ENCODE peak calls at places on chromosomes 11 and 22, in four cellular contexts. One of them, this sample, is unnamed.

GRCh38 chr11:111429066-111429506 is 50.0 kb upstream of the POU2AF1 start:
- DNase-seq in GM12878: no peak
- DNase-seq in A549: no peak
- DNase-seq in HepG2: peak; percentile 64
- DNase-seq in this sample: peak; percentile 42

GRCh38 chr22:30202531-30203006 is 44.0 kb downstream of the LIF start:
- DNase-seq in GM12878: no peak
- DNase-seq in A549: no peak
- DNase-seq in HepG2: no peak
- DNase-seq in this sample: no peak

GRCh38 chr11:111795333-111795985 is 29.3 kb upstream of the PPP2R1B start:
- DNase-seq in GM12878: no peak
- DNase-seq in A549: no peak
- DNase-seq in HepG2: peak; percentile 60
- DNase-seq in this sample: no peak

GRCh38 chr11:19869946-19870589 is 157.4 kb downstream of the NAV2 start:
- DNase-seq in GM12878: no peak
- DNase-seq in A549: no peak
- DNase-seq in HepG2: no peak
- DNase-seq in this sample: no peak

GRCh38 chr22:48507171-48507570 is 1320.5 kb downstream of the BRD1 start:
- DNase-seq in GM12878: no peak
- DNase-seq in A549: no peak
- DNase-seq in HepG2: no peak
- DNase-seq in this sample: no peak

GRCh38 chr11:67332081-67332691 is 21.2 kb downstream of the POLD4 start:
- DNase-seq in GM12878: no peak
- DNase-seq in A549: no peak
- DNase-seq in HepG2: no peak
- DNase-seq in this sample: no peak

GRCh38 chr22:37228106-37229011 is 15.7 kb downstream of the RAC2 start:
- DNase-seq in GM12878: no peak
- DNase-seq in A549: no peak
- DNase-seq in HepG2: no peak
- DNase-seq in this sample: no peak

GRCh38 chr11:123351375-123351774 is 78.7 kb upstream of the GRAMD1B start:
- DNase-seq in GM12878: no peak
- DNase-seq in A549: no peak
- DNase-seq in HepG2: no peak
- DNase-seq in this sample: peak; percentile 55

GRCh38 chr11:20397281-20397680 is 9.8 kb downstream of the PRMT3 start:
- DNase-seq in GM12878: no peak
- DNase-seq in A549: peak; percentile 38
- DNase-seq in HepG2: peak; percentile 35
- DNase-seq in this sample: peak; percentile 42

GRCh38 chr11:118497831-118498230 is 29.4 kb upstream of the TTC36 start:
- DNase-seq in GM12878: no peak
- DNase-seq in A549: no peak
- DNase-seq in HepG2: no peak
- DNase-seq in this sample: no peak

GRCh38 chr11:86247608-86248007 is 3.1 kb downstream of the EED start:
- DNase-seq in GM12878: no peak
- DNase-seq in A549: no peak
- DNase-seq in HepG2: no peak
- DNase-seq in this sample: no peak

GRCh38 chr11:103659138-103659734 is 377.2 kb upstream of the DDI1 start:
- DNase-seq in GM12878: no peak
- DNase-seq in A549: no peak
- DNase-seq in HepG2: no peak
- DNase-seq in this sample: peak; percentile 48

GRCh38 chr22:50715776-50716175 is 22.2 kb upstream of the ACR start:
- DNase-seq in GM12878: no peak
- DNase-seq in A549: no peak
- DNase-seq in HepG2: no peak
- DNase-seq in this sample: no peak

GRCh38 chr11:13210424-13210823 is 67.2 kb upstream of the BMAL1 start:
- DNase-seq in GM12878: no peak
- DNase-seq in A549: peak; percentile 72
- DNase-seq in HepG2: peak; percentile 57
- DNase-seq in this sample: peak; percentile 62

GRCh38 chr22:31288496-31289235 is 3.6 kb downstream of the PIK3IP1 start:
- DNase-seq in GM12878: no peak
- DNase-seq in A549: no peak
- DNase-seq in HepG2: no peak
- DNase-seq in this sample: no peak

GRCh38 chr22:24005201-24005600 is at the start of gene GSTT4:
- DNase-seq in GM12878: no peak
- DNase-seq in A549: no peak
- DNase-seq in HepG2: no peak
- DNase-seq in this sample: no peak

GRCh38 chr11:77211040-77211451 is 83.0 kb downstream of the MYO7A start:
- DNase-seq in GM12878: no peak
- DNase-seq in A549: no peak
- DNase-seq in HepG2: no peak
- DNase-seq in this sample: peak; percentile 6

GRCh38 chr11:17978553-17979287 is 34.1 kb downstream of the SERGEF start:
- DNase-seq in GM12878: no peak
- DNase-seq in A549: peak; percentile 72
- DNase-seq in HepG2: peak; percentile 59
- DNase-seq in this sample: peak; percentile 61

GRCh38 chr11:111173221-111173620 is 72.3 kb upstream of the POU2AF2 start:
- DNase-seq in GM12878: no peak
- DNase-seq in A549: no peak
- DNase-seq in HepG2: no peak
- DNase-seq in this sample: no peak

GRCh38 chr22:44351685-44352377 is 39.1 kb upstream of the SHISAL1 start:
- DNase-seq in GM12878: no peak
- DNase-seq in A549: peak; percentile 38
- DNase-seq in HepG2: no peak
- DNase-seq in this sample: peak; percentile 49

GRCh38 chr11:20070459-20070858 is 89.8 kb downstream of the DBX1 start:
- DNase-seq in GM12878: no peak
- DNase-seq in A549: no peak
- DNase-seq in HepG2: peak; percentile 15
- DNase-seq in this sample: no peak

GRCh38 chr11:36296925-36297604 is 977 bp downstream of the PRR5L start:
- DNase-seq in GM12878: no peak
- DNase-seq in A549: no peak
- DNase-seq in HepG2: no peak
- DNase-seq in this sample: no peak

GRCh38 chr11:63871962-63872832 is 33.3 kb downstream of the MARK2 start:
- DNase-seq in GM12878: peak; percentile 77
- DNase-seq in A549: peak; percentile 71
- DNase-seq in HepG2: peak; percentile 96
- DNase-seq in this sample: peak; percentile 80

GRCh38 chr11:134045799-134046635 is 22.9 kb upstream of the JAM3 start:
- DNase-seq in GM12878: no peak
- DNase-seq in A549: no peak
- DNase-seq in HepG2: no peak
- DNase-seq in this sample: peak; percentile 84

GRCh38 chr11:125465254-125465653 is 30.8 kb downstream of the FEZ1 start:
- DNase-seq in GM12878: no peak
- DNase-seq in A549: no peak
- DNase-seq in HepG2: no peak
- DNase-seq in this sample: no peak

GRCh38 chr11:130601764-130602163 is 153.3 kb downstream of the ADAMTS15 start:
- DNase-seq in GM12878: no peak
- DNase-seq in A549: no peak
- DNase-seq in HepG2: no peak
- DNase-seq in this sample: no peak

GRCh38 chr11:77418155-77418980 is 55.5 kb downstream of the PAK1 start:
- DNase-seq in GM12878: no peak
- DNase-seq in A549: no peak
- DNase-seq in HepG2: no peak
- DNase-seq in this sample: peak; percentile 22

GRCh38 chr11:86978247-86978646 is 23.1 kb upstream of the FZD4 start:
- DNase-seq in GM12878: no peak
- DNase-seq in A549: no peak
- DNase-seq in HepG2: no peak
- DNase-seq in this sample: no peak

GRCh38 chr22:19974233-19974861 is 32.7 kb upstream of the TXNRD2 start:
- DNase-seq in GM12878: no peak
- DNase-seq in A549: peak; percentile 57
- DNase-seq in HepG2: peak; percentile 75
- DNase-seq in this sample: peak; percentile 91

GRCh38 chr11:71379722-71380121 is 68.5 kb downstream of the DHCR7 start:
- DNase-seq in GM12878: no peak
- DNase-seq in A549: no peak
- DNase-seq in HepG2: no peak
- DNase-seq in this sample: no peak

GRCh38 chr11:58525037-58525614 is 17.2 kb upstream of the OR5B21 start:
- DNase-seq in GM12878: peak; percentile 79
- DNase-seq in A549: no peak
- DNase-seq in HepG2: no peak
- DNase-seq in this sample: no peak

GRCh38 chr11:77213589-77214428 is 85.8 kb downstream of the MYO7A start:
- DNase-seq in GM12878: no peak
- DNase-seq in A549: no peak
- DNase-seq in HepG2: no peak
- DNase-seq in this sample: no peak

GRCh38 chr22:39996732-39997131 is 2.0 kb downstream of the FAM83F start:
- DNase-seq in GM12878: no peak
- DNase-seq in A549: no peak
- DNase-seq in HepG2: no peak
- DNase-seq in this sample: no peak

DNA sequence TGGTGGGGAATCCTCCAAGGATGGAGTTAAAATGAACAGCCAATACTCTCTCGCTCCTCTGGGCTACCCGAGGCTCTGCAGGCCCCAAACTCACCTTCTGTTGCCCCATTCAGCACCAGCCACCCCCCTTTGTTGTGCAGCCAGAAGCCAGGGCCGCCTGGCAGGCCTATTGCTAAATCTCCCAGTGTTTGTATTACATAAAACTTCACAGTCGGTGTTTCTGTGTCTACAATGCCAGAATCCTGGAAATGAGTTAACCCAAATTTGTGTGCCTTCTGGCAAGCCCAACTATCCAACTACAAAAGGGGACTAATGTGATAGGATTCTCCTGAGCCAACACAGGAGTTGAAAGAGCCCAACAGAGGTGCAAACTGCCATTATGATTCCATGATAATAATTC is 9.3 kb downstream of the KCNJ5 start:
- DNase-seq in GM12878: no peak
- DNase-seq in A549: no peak
- DNase-seq in HepG2: no peak
- DNase-seq in this sample: no peak
- TF ChIP-seq PBX3 in GM12878: no peak
- TF ChIP-seq PBX3 in A549: no peak
- TF ChIP-seq PBX3 in HepG2: no peak
- TF ChIP-seq PBX3 in this sample: no peak

GRCh38 chr11:73177380-73178091 is 35.4 kb upstream of the FCHSD2 start:
- DNase-seq in GM12878: no peak
- DNase-seq in A549: no peak
- DNase-seq in HepG2: peak; percentile 88
- DNase-seq in this sample: no peak
- TF ChIP-seq PBX3 in GM12878: no peak
- TF ChIP-seq PBX3 in A549: no peak
- TF ChIP-seq PBX3 in HepG2: no peak
- TF ChIP-seq PBX3 in this sample: no peak

GRCh38 chr22:35441489-35442100 is 41.7 kb downstream of the MCM5 start:
- DNase-seq in GM12878: no peak
- DNase-seq in A549: no peak
- DNase-seq in HepG2: no peak
- DNase-seq in this sample: no peak
- TF ChIP-seq PBX3 in GM12878: no peak
- TF ChIP-seq PBX3 in A549: no peak
- TF ChIP-seq PBX3 in HepG2: no peak
- TF ChIP-seq PBX3 in this sample: no peak

GRCh38 chr11:84819128-84819527 is 808.0 kb downstream of the DLG2 start:
- DNase-seq in GM12878: no peak
- DNase-seq in A549: no peak
- DNase-seq in HepG2: no peak
- DNase-seq in this sample: no peak

GRCh38 chr11:84819561-84819960 is 807.6 kb downstream of the DLG2 start:
- DNase-seq in GM12878: no peak
- DNase-seq in A549: no peak
- DNase-seq in HepG2: no peak
- DNase-seq in this sample: no peak

GRCh38 chr11:84812351-84813083 is 814.6 kb downstream of the DLG2 start:
- DNase-seq in GM12878: no peak
- DNase-seq in A549: no peak
- DNase-seq in HepG2: no peak
- DNase-seq in this sample: no peak

GRCh38 chr11:84817998-84818397 is 809.1 kb downstream of the DLG2 start:
- DNase-seq in GM12878: no peak
- DNase-seq in A549: no peak
- DNase-seq in HepG2: no peak
- DNase-seq in this sample: no peak
- TF ChIP-seq PBX3 in GM12878: no peak
- TF ChIP-seq PBX3 in A549: no peak
- TF ChIP-seq PBX3 in HepG2: no peak
- TF ChIP-seq PBX3 in this sample: no peak

GRCh38 chr11:1749787-1750351 is 526 bp downstream of the IFITM10 start:
- DNase-seq in GM12878: no peak
- DNase-seq in A549: peak; percentile 42
- DNase-seq in HepG2: no peak
- DNase-seq in this sample: no peak
- TF ChIP-seq PBX3 in GM12878: no peak
- TF ChIP-seq PBX3 in A549: no peak
- TF ChIP-seq PBX3 in HepG2: no peak
- TF ChIP-seq PBX3 in this sample: no peak

GRCh38 chr11:779120-779954 is 2.0 kb upstream of the GATD1 start:
- DNase-seq in GM12878: no peak
- DNase-seq in A549: no peak
- DNase-seq in HepG2: no peak
- DNase-seq in this sample: no peak

GRCh38 chr11:783581-784015 is 6.3 kb downstream of the CEND1 start:
- DNase-seq in GM12878: no peak
- DNase-seq in A549: no peak
- DNase-seq in HepG2: no peak
- DNase-seq in this sample: peak; percentile 91

GRCh38 chr11:779955-780532 is 2.8 kb upstream of the GATD1 start:
- DNase-seq in GM12878: no peak
- DNase-seq in A549: no peak
- DNase-seq in HepG2: no peak
- DNase-seq in this sample: no peak

GRCh38 chr11:786235-787083 is 3.4 kb downstream of the CEND1 start:
- DNase-seq in GM12878: no peak
- DNase-seq in A549: no peak
- DNase-seq in HepG2: no peak
- DNase-seq in this sample: no peak

GRCh38 chr11:782264-783174 is 5.2 kb upstream of the GATD1 start:
- DNase-seq in GM12878: no peak
- DNase-seq in A549: no peak
- DNase-seq in HepG2: no peak
- DNase-seq in this sample: no peak
- TF ChIP-seq PBX3 in GM12878: no peak
- TF ChIP-seq PBX3 in A549: no peak
- TF ChIP-seq PBX3 in HepG2: no peak
- TF ChIP-seq PBX3 in this sample: no peak

DNA sequence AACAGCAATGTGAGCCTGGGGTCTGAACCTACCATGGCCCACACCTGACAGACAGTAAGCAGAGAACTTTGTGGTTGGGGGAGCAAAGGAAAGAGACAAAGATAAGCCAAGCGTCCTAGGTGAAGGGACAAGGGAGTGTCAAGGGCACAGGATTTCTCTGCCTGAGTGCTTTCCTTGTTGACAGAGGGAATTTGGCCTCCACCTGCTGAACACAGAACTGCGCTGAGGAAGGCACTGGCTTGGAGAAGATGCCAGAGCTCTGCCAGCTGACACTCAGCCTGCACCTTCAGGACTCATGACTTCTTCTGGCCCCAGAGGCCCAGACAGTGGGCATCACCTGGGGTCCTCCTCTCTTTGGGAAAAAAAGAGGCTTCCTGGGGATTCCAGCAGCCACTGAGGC is 789 bp upstream of the LRRC55 start:
- DNase-seq in GM12878: no peak
- DNase-seq in A549: no peak
- DNase-seq in HepG2: no peak
- DNase-seq in this sample: no peak
- TF ChIP-seq PBX3 in GM12878: no peak
- TF ChIP-seq PBX3 in A549: no peak
- TF ChIP-seq PBX3 in HepG2: no peak
- TF ChIP-seq PBX3 in this sample: no peak

This sample was measured in SK-N-SH.